ENCODE peak calls at places on chromosome 11, in seven cellular contexts. V is stimulated activated CD8-positive, alpha-beta memory T cell treated with anti-CD3 and anti-CD28 coated beads, Interleukin-4, amount 100 ng/mL, for 1 hour; U is activated T-cell treated with anti-CD3 and anti-CD28 coated beads, Interleukin-2, amount 50 U/mL, for 24 hours; N is CD4-positive, alpha-beta T cell; W is COR-L47; E is MV-4-11; O is fibroblast of gingiva. S is an unnamed sample.
A peak's percentile ranks its signal among the peaks of the same experiment; 100 is the strongest.

GRCh38 chr11:28401446-28401845 is 293.3 kb downstream of the METTL15 start:
- DNase-seq in N (no peak), U (no peak), O (no peak), W (no peak), V (no peak), E (no peak), S (no peak)

GRCh38 chr11:36030707-36031365 is 87.0 kb downstream of the LDLRAD3 start:
- DNase-seq in E (no peak), U (no peak), N (no peak), V (no peak), W (no peak), O (peak; percentile 72), S (no peak)

GRCh38 chr11:104968365-104968855 is at the start of gene CASP4:
- DNase-seq in V (no peak), E (peak; percentile 83), U (no peak), O (peak; percentile 85), W (peak; percentile 30), N (no peak), S (no peak)

GRCh38 chr11:70838198-70838597 is 414.2 kb downstream of the SHANK2 start:
- DNase-seq in V (no peak), U (no peak), W (no peak), N (no peak), E (no peak), O (no peak), S (no peak)

GRCh38 chr11:7341551-7341950 is 89.8 kb downstream of the SYT9 start:
- DNase-seq in N (no peak), U (no peak), E (no peak), O (no peak), V (no peak), W (no peak), S (no peak)

GRCh38 chr11:93571612-93572011 is 28.4 kb upstream of the SMCO4 start:
- DNase-seq in W (no peak), O (no peak), U (no peak), V (no peak), N (no peak), E (no peak), S (no peak)

GRCh38 chr11:455566-456147 is 5.6 kb downstream of the PTDSS2 start:
- DNase-seq in O (no peak), V (no peak), U (no peak), N (no peak), W (no peak), E (no peak), S (no peak)

GRCh38 chr11:55342901-55343300 is at the start of gene OR4A16:
- DNase-seq in U (no peak), E (no peak), W (no peak), V (no peak), N (no peak), O (no peak), S (no peak)

GRCh38 chr11:56990702-56991101 is 2.0 kb downstream of the OR5AK2 start:
- DNase-seq in E (no peak), W (no peak), V (no peak), U (no peak), N (no peak), O (no peak), S (no peak)

GRCh38 chr11:131867457-131868257 is 497.2 kb downstream of the NTM start:
- DNase-seq in V (no peak), U (no peak), O (peak; percentile 77), E (peak; percentile 44), N (no peak), W (peak; percentile 75), S (peak; percentile 72)

GRCh38 chr11:2699185-2699530 is 636 bp downstream of the KCNQ1OT1 start:
- DNase-seq in W (no peak), V (no peak), N (no peak), E (no peak), O (no peak), U (no peak), S (no peak)

GRCh38 chr11:116033931-116034553 is 529.8 kb upstream of the CADM1 start:
- DNase-seq in O (no peak), N (no peak), U (no peak), W (no peak), E (peak; percentile 10), V (no peak), S (no peak)

GRCh38 chr11:6332066-6332465 is 11.8 kb upstream of the CAVIN3 start:
- DNase-seq in E (no peak), U (no peak), V (no peak), W (no peak), N (no peak), O (peak; percentile 62), S (no peak)

GRCh38 chr11:114133548-114134329 is 74.2 kb downstream of the ZBTB16 start:
- DNase-seq in U (no peak), E (no peak), V (no peak), N (no peak), W (no peak), O (peak; percentile 27), S (no peak)

GRCh38 chr11:66391322-66391721 is 19.8 kb upstream of the SLC29A2 start:
- DNase-seq in W (no peak), N (no peak), V (no peak), U (no peak), O (no peak), E (no peak), S (no peak)